ENCODE peak calls at places on chromosomes 11 and 22, in five cellular contexts. D, B, R, U and O are unnamed samples.

GRCh38 chr11:123577081-123577598 is 77.3 kb downstream of the SCN3B start:
- DNase-seq in U (peak), R (peak), B (peak), D (no peak), O (peak)

GRCh38 chr11:135075740-135076139 is 663.7 kb upstream of the B3GAT1 start:
- DNase-seq in R (no peak), B (peak), U (peak), D (no peak), O (peak)

GRCh38 chr22:48486163-48486957 is 1341.3 kb downstream of the BRD1 start:
- DNase-seq in U (no peak), D (no peak), B (no peak), R (no peak), O (no peak)

GRCh38 chr11:121892131-121892681 is 223.8 kb downstream of the BLID start:
- DNase-seq in B (no peak), U (peak), D (no peak), R (no peak), O (peak)

GRCh38 chr22:49975543-49976389 is 15.2 kb downstream of the PIM3 start:
- DNase-seq in U (peak), D (no peak), R (no peak), B (peak), O (no peak)

GRCh38 chr11:99015634-99016454 is 4.9 kb upstream of the CNTN5 start:
- DNase-seq in D (peak), U (peak), B (no peak), R (no peak), O (peak)

GRCh38 chr11:69209421-69209820 is 53.7 kb downstream of the SMIM38 start:
- DNase-seq in B (no peak), D (no peak), R (no peak), U (no peak), O (no peak)

GRCh38 chr22:30733081-30733680 is 38.5 kb downstream of the OSBP2 start:
- DNase-seq in D (peak), U (peak), R (no peak), B (no peak), O (no peak)